ENCODE peak calls at places on chromosomes 1 and 21, in six cellular contexts. V, D, F, A, G and Q are unnamed samples.
A peak's percentile ranks its signal among the peaks of the same experiment; 100 is the strongest.

GRCh38 chr1:12144236-12144635 is 22.6 kb upstream of the TNFRSF1B start:
- DNase-seq in V (no peak), D (no peak), F (peak; percentile 84), A (peak; percentile 75), G (no peak), Q (no peak)

GRCh38 chr1:66311092-66311491 is 222.9 kb upstream of the SGIP1 start:
- DNase-seq in V (no peak), D (no peak), F (no peak), A (no peak), G (no peak), Q (no peak)

GRCh38 chr1:25566730-25567341 is 23.4 kb downstream of the LDLRAP1 start:
- DNase-seq in V (no peak), D (no peak), F (no peak), A (no peak), G (peak; percentile 41), Q (no peak)

GRCh38 chr21:26469789-26470188 is 103.3 kb downstream of the CYYR1 start:
- DNase-seq in V (no peak), D (peak; percentile 20), F (no peak), A (no peak), G (peak; percentile 49), Q (peak; percentile 69)

GRCh38 chr1:182795563-182796228 is 6.1 kb downstream of the NPL start:
- DNase-seq in V (no peak), D (no peak), F (no peak), A (no peak), G (peak; percentile 49), Q (peak; percentile 52)

GRCh38 chr1:214970016-214970415 is 112.5 kb upstream of the KCNK2 start:
- DNase-seq in V (no peak), D (no peak), F (no peak), A (no peak), G (no peak), Q (no peak)

GRCh38 chr1:57796609-57797008 is 372.7 kb upstream of the DAB1 start:
- DNase-seq in V (no peak), D (no peak), F (no peak), A (no peak), G (no peak), Q (peak; percentile 56)

GRCh38 chr1:32972814-32973428 is 8.3 kb upstream of the RNF19B start:
- DNase-seq in V (no peak), D (no peak), F (peak; percentile 60), A (peak; percentile 67), G (no peak), Q (no peak)

GRCh38 chr1:197622371-197622770 is 152.9 kb downstream of the DENND1B start:
- DNase-seq in V (no peak), D (no peak), F (no peak), A (no peak), G (no peak), Q (no peak)

GRCh38 chr1:44283524-44284173 is 70.4 kb downstream of the DMAP1 start:
- DNase-seq in V (no peak), D (no peak), F (no peak), A (no peak), G (no peak), Q (no peak)

GRCh38 chr21:21624674-21625073 is 626.5 kb downstream of the NCAM2 start:
- DNase-seq in V (no peak), D (no peak), F (no peak), A (no peak), G (no peak), Q (no peak)

GRCh38 chr1:2583871-2584341 is 2.7 kb upstream of the PRXL2B start:
- DNase-seq in V (no peak), D (no peak), F (no peak), A (peak; percentile 68), G (no peak), Q (no peak)

GRCh38 chr1:8706291-8706690 is 111.1 kb downstream of the RERE start:
- DNase-seq in V (no peak), D (no peak), F (no peak), A (no peak), G (no peak), Q (no peak)

GRCh38 chr1:119859647-119860046 is 36.7 kb downstream of the ADAM30 start:
- DNase-seq in V (no peak), D (no peak), F (no peak), A (no peak), G (no peak), Q (peak; percentile 23)

GRCh38 chr1:2237773-2238172 is 9.7 kb downstream of the SKI start:
- DNase-seq in V (no peak), D (no peak), F (no peak), A (no peak), G (no peak), Q (no peak)

DNA sequence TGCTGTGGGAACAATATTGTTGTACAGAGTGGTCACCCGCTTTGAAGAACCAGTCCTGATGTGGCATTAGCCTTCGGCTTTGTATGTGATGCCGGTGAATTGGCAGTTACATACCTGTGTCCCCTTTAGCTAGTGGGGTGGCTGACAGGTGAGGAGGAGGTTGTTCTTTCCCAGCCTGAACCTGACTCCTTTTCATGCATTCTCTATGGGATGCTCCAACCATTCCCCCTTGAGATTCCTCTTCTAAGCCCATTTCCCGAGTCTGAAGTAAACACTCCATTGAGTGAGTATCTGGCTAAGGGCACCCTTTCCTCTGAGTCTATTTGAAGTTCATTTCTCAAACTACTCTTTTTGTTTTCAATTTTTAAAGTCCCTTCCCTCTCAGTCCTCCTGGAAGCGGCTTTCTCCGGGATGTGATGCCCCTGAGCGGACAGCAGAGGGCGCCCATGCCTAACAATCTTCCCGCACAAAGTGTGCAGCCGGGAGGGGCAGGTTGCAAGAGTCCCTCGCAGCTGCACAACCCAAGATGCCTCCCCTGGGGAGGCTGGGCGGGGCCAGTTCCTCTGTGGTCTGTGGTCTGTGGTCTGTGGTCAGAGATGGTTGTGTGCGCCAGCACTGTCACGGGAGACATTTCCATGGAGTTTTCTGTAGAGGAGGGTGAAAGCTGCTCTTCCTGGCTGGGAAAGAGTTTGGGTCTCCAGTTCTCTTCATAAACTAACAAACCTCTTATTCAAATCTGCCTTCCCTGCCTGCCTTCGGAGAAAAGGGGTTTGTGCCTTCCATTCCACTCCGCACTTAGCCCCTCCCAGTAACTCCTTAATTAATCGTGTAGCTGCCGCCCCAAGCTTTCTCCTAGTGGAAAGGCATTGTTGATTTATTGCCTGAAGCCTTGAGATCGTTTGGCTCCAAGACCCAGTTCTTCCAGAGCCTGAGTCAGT is 36.4 kb upstream of the LMX1A start:
- DNase-seq in V (peak; percentile 80), D (no peak), F (peak; percentile 83), A (peak; percentile 90), G (peak; percentile 93), Q (no peak)
- H3K4me3 ChIP-seq in V (no peak overlapping the region), D (no peak overlapping the region), F (no peak overlapping the region), A (no peak overlapping the region), G (no peak overlapping the region), Q (peak overlapping the region; percentile 2)

DNA sequence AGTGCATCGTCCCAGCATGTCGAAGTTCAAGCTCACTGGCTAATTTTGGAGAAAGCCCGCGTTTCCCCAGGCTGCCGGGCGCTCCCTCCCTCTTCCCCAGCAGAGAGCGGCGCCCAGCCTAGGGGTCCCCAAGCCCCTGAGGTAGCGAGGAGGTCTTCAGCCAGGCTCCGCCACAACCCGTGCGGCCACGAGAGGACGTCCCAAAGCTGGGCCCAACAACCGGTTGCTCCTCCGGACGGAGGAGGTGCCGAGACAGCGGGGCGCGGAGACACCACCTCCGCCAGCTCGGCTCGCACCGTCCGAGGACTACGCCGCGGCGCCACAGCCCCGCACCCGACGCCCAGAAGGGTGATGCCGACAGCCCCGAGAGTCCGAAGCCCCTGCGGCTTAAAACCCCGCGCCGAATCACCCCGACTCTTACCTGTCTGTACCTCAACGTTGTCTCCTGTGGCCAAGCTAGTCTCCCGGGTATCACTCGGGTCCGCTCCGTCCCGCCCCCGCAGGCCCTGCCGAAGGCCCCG is at the start of gene DENND2C:
- DNase-seq in V (peak; percentile 57), D (no peak), F (no peak), A (no peak), G (peak; percentile 7), Q (no peak)
- TF ChIP-seq CTCF in V (no peak), D (peak; percentile 15), F (no peak), A (no peak), G (no peak), Q (no peak)

DNA sequence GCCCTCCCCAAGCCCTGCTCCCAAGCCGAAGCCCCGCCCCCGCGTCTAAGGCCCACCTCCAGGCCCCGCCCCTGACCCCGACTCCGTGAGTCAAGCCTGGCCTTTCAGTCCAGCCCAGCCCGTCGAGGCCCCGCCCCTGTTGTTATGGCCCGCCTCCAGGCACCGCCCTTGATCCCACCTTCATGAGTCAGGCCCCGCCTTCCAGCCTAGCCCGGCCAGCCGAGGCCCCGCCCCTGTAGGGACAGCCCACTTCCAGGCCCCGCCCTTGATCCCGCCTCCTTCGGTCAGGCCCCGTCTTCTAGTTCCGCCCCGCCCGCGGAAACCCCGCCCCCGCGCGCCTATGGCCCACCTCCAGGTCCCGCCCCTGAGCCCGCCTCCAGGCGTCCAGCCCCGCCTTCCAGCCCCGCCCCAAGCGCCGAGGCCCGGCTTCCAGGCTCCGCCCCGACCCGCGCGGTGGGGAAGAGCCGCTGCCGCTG is 247 bp upstream of the DOP1B start:
- DNase-seq in V (peak; percentile 100), D (peak; percentile 83), F (peak; percentile 100), A (peak; percentile 100), G (peak; percentile 99), Q (peak; percentile 65)
- H3K4me3 ChIP-seq in V (peak overlapping the region; percentile 91), D (peak overlapping the region; percentile 71), F (peak overlapping the region; percentile 80), A (peak overlapping the region; percentile 54), G (peak overlapping the region; percentile 83), Q (peak overlapping the region; percentile 86)

DNA sequence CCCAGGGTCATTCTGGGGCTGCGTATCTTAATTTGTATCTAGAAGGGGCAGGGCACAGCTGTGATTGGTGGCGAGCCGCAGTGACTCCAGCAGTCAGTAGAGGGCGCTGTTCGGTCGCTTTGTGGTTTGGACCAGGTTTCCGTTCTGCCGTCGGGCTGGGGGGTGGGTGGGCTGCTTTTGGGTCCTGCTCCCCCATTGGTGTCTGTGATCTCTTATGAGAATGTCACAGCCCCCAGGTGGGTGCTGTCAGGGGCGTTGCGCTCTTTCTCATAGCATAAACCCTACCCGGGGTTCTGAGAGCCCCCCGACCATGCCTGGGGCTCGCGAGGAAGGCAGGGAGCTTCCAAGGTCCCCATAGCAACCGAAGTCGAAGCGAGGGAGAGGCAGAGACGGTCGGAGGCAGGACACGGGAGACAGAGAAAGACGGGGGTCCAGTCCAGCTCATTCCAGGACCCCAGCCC is 5.4 kb downstream of the TFF3 start:
- DNase-seq in V (no peak), D (peak; percentile 12), F (peak; percentile 89), A (no peak), G (peak; percentile 60), Q (no peak)
- TF ChIP-seq CTCF in V (peak; percentile 78), D (peak; percentile 86), F (no peak), A (peak; percentile 82), G (peak; percentile 57), Q (peak; percentile 77)

GRCh38 chr1:98210064-98210463 is 289.2 kb upstream of the DPYD start:
- DNase-seq in V (no peak), D (no peak), F (no peak), A (no peak), G (no peak), Q (peak; percentile 3)
- H3K4me3 ChIP-seq in V (no peak overlapping the region), D (no peak overlapping the region), F (no peak overlapping the region), A (no peak overlapping the region), G (no peak overlapping the region), Q (no peak overlapping the region)

GRCh38 chr1:206738370-206739366 is 31.9 kb upstream of the IL19 start:
- DNase-seq in V (no peak), D (no peak), F (no peak), A (no peak), G (no peak), Q (no peak)
- TF ChIP-seq CTCF in V (no peak), D (peak; percentile 68), F (no peak), A (no peak), G (no peak), Q (peak; percentile 57)

DNA sequence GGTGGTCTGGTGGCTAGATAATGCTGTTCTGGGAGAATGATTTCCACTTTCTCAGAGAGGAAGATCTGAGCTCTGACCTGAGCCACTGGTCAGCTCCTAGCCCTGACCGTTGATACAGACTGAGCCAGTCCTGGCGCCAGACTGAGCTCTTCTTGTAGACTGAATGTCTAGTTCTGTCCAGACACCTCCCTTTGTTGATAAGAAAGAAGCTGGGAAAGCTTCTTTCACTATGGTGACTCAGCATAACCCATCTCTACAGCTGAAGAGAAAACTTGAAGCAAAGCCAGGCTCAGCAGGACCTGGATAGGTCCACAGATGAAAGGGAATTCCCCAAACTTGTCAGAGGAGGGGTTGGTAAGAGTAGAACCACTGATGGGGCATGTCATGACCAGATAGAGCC is 9.9 kb upstream of the TRABD2B start:
- DNase-seq in V (no peak), D (no peak), F (no peak), A (no peak), G (no peak), Q (no peak)
- H3K4me3 ChIP-seq in V (no peak overlapping the region), D (no peak overlapping the region), F (no peak overlapping the region), A (no peak overlapping the region), G (no peak overlapping the region), Q (no peak overlapping the region)